ENCODE peak calls at places on chromosome 3, in seven cellular contexts. One of them, this sample, is unnamed.

GRCh38 chr3:152384412-152384811 is 115.7 kb downstream of the MBNL1 start:
- DNase-seq in neural progenitor cell: no peak
- DNase-seq in GM23338: no peak
- DNase-seq in PC-3: no peak
- DNase-seq in GM23248: no peak
- DNase-seq in hepatocyte: no peak
- DNase-seq in HCT116: no peak
- DNase-seq in this sample: no peak

GRCh38 chr3:107431298-107432012 is 54.2 kb downstream of the CCDC54 start:
- DNase-seq in neural progenitor cell: peak; percentile 82
- DNase-seq in GM23338: peak; percentile 91
- DNase-seq in PC-3: peak; percentile 76
- DNase-seq in GM23248: peak; percentile 80
- DNase-seq in hepatocyte: peak; percentile 79
- DNase-seq in HCT116: no peak
- DNase-seq in this sample: peak; percentile 51

GRCh38 chr3:117322866-117323265 is 613.3 kb downstream of the TUSC7 start:
- DNase-seq in neural progenitor cell: peak; percentile 67
- DNase-seq in GM23338: peak; percentile 76
- DNase-seq in PC-3: peak; percentile 13
- DNase-seq in GM23248: peak; percentile 47
- DNase-seq in hepatocyte: peak; percentile 54
- DNase-seq in HCT116: no peak
- DNase-seq in this sample: peak; percentile 23

GRCh38 chr3:132254076-132254755 is 63.0 kb upstream of the ACP3 start:
- DNase-seq in neural progenitor cell: no peak
- DNase-seq in GM23338: no peak
- DNase-seq in PC-3: no peak
- DNase-seq in GM23248: peak; percentile 39
- DNase-seq in hepatocyte: no peak
- DNase-seq in HCT116: no peak
- DNase-seq in this sample: no peak

GRCh38 chr3:150763841-150764483 is 993 bp upstream of the SIAH2 start:
- DNase-seq in neural progenitor cell: peak; percentile 73
- DNase-seq in GM23338: peak; percentile 61
- DNase-seq in PC-3: peak; percentile 63
- DNase-seq in GM23248: peak; percentile 87
- DNase-seq in hepatocyte: peak; percentile 85
- DNase-seq in HCT116: peak; percentile 26
- DNase-seq in this sample: peak; percentile 73

GRCh38 chr3:144055604-144056003 is 84.0 kb downstream of the DIPK2A start:
- DNase-seq in neural progenitor cell: no peak
- DNase-seq in GM23338: no peak
- DNase-seq in PC-3: peak; percentile 68
- DNase-seq in GM23248: peak; percentile 40
- DNase-seq in hepatocyte: no peak
- DNase-seq in HCT116: no peak
- DNase-seq in this sample: no peak

GRCh38 chr3:152253514-152253913 is 15.2 kb upstream of the MBNL1 start:
- DNase-seq in neural progenitor cell: no peak
- DNase-seq in GM23338: no peak
- DNase-seq in PC-3: no peak
- DNase-seq in GM23248: peak; percentile 45
- DNase-seq in hepatocyte: no peak
- DNase-seq in HCT116: no peak
- DNase-seq in this sample: no peak

GRCh38 chr3:71707600-71707999 is 17.6 kb downstream of the EIF4E3 start:
- DNase-seq in neural progenitor cell: no peak
- DNase-seq in GM23338: no peak
- DNase-seq in PC-3: no peak
- DNase-seq in GM23248: peak; percentile 65
- DNase-seq in hepatocyte: peak; percentile 27
- DNase-seq in HCT116: no peak
- DNase-seq in this sample: no peak

GRCh38 chr3:112293368-112294321 is at the start of gene SLC9C1:
- DNase-seq in neural progenitor cell: peak; percentile 74
- DNase-seq in GM23338: peak; percentile 89
- DNase-seq in PC-3: peak; percentile 82
- DNase-seq in GM23248: peak; percentile 78
- DNase-seq in hepatocyte: peak; percentile 81
- DNase-seq in HCT116: peak; percentile 69
- DNase-seq in this sample: peak; percentile 85

GRCh38 chr3:179750720-179751328 is 98.0 kb downstream of the USP13 start:
- DNase-seq in neural progenitor cell: peak; percentile 46
- DNase-seq in GM23338: peak; percentile 59
- DNase-seq in PC-3: peak; percentile 60
- DNase-seq in GM23248: peak; percentile 65
- DNase-seq in hepatocyte: peak; percentile 28
- DNase-seq in HCT116: no peak
- DNase-seq in this sample: no peak

GRCh38 chr3:15386352-15386751 is 41.0 kb downstream of the METTL6 start:
- DNase-seq in neural progenitor cell: no peak
- DNase-seq in GM23338: no peak
- DNase-seq in PC-3: no peak
- DNase-seq in GM23248: no peak
- DNase-seq in hepatocyte: no peak
- DNase-seq in HCT116: no peak
- DNase-seq in this sample: no peak

GRCh38 chr3:113623827-113624226 is 72.6 kb downstream of the USF3 start:
- DNase-seq in neural progenitor cell: no peak
- DNase-seq in GM23338: no peak
- DNase-seq in PC-3: no peak
- DNase-seq in GM23248: no peak
- DNase-seq in hepatocyte: no peak
- DNase-seq in HCT116: no peak
- DNase-seq in this sample: no peak

GRCh38 chr3:133256787-133257483 is 142.9 kb upstream of the BFSP2 start:
- DNase-seq in neural progenitor cell: no peak
- DNase-seq in GM23338: no peak
- DNase-seq in PC-3: peak; percentile 67
- DNase-seq in GM23248: peak; percentile 6
- DNase-seq in hepatocyte: no peak
- DNase-seq in HCT116: no peak
- DNase-seq in this sample: peak; percentile 75

GRCh38 chr3:125231895-125232294 is 19.3 kb upstream of the SLC12A8 start:
- DNase-seq in neural progenitor cell: no peak
- DNase-seq in GM23338: no peak
- DNase-seq in PC-3: peak; percentile 16
- DNase-seq in GM23248: peak; percentile 81
- DNase-seq in hepatocyte: no peak
- DNase-seq in HCT116: no peak
- DNase-seq in this sample: no peak

GRCh38 chr3:117165611-117166051 is 456.1 kb downstream of the TUSC7 start:
- DNase-seq in neural progenitor cell: peak; percentile 81
- DNase-seq in GM23338: peak; percentile 32
- DNase-seq in PC-3: no peak
- DNase-seq in GM23248: peak; percentile 78
- DNase-seq in hepatocyte: no peak
- DNase-seq in HCT116: no peak
- DNase-seq in this sample: no peak

GRCh38 chr3:130748981-130749380 is 2.4 kb upstream of the PIK3R4 start:
- DNase-seq in neural progenitor cell: no peak
- DNase-seq in GM23338: no peak
- DNase-seq in PC-3: no peak
- DNase-seq in GM23248: peak; percentile 78
- DNase-seq in hepatocyte: no peak
- DNase-seq in HCT116: no peak
- DNase-seq in this sample: no peak

GRCh38 chr3:66177026-66177425 is 43.8 kb upstream of the SLC25A26 start:
- DNase-seq in neural progenitor cell: no peak
- DNase-seq in GM23338: no peak
- DNase-seq in PC-3: no peak
- DNase-seq in GM23248: no peak
- DNase-seq in hepatocyte: no peak
- DNase-seq in HCT116: no peak
- DNase-seq in this sample: no peak

GRCh38 chr3:31952205-31952604 is 28.9 kb downstream of the OSBPL10 start:
- DNase-seq in neural progenitor cell: no peak
- DNase-seq in GM23338: no peak
- DNase-seq in PC-3: no peak
- DNase-seq in GM23248: no peak
- DNase-seq in hepatocyte: no peak
- DNase-seq in HCT116: no peak
- DNase-seq in this sample: peak; percentile 74

GRCh38 chr3:159904455-159904854 is 84.2 kb upstream of the IL12A start:
- DNase-seq in neural progenitor cell: no peak
- DNase-seq in GM23338: no peak
- DNase-seq in PC-3: no peak
- DNase-seq in GM23248: no peak
- DNase-seq in hepatocyte: no peak
- DNase-seq in HCT116: no peak
- DNase-seq in this sample: no peak

GRCh38 chr3:134483195-134483890 is 2.4 kb downstream of the ANAPC13 start:
- DNase-seq in neural progenitor cell: no peak
- DNase-seq in GM23338: no peak
- DNase-seq in PC-3: peak; percentile 65
- DNase-seq in GM23248: peak; percentile 94
- DNase-seq in hepatocyte: no peak
- DNase-seq in HCT116: no peak
- DNase-seq in this sample: no peak
- TF ChIP-seq EZH2phosphoT487 in neural progenitor cell: no peak
- TF ChIP-seq EZH2phosphoT487 in GM23338: no peak
- TF ChIP-seq EZH2phosphoT487 in PC-3: no peak
- TF ChIP-seq EZH2phosphoT487 in GM23248: no peak
- TF ChIP-seq EZH2phosphoT487 in hepatocyte: no peak
- TF ChIP-seq EZH2phosphoT487 in HCT116: no peak
- TF ChIP-seq EZH2phosphoT487 in this sample: no peak

DNA sequence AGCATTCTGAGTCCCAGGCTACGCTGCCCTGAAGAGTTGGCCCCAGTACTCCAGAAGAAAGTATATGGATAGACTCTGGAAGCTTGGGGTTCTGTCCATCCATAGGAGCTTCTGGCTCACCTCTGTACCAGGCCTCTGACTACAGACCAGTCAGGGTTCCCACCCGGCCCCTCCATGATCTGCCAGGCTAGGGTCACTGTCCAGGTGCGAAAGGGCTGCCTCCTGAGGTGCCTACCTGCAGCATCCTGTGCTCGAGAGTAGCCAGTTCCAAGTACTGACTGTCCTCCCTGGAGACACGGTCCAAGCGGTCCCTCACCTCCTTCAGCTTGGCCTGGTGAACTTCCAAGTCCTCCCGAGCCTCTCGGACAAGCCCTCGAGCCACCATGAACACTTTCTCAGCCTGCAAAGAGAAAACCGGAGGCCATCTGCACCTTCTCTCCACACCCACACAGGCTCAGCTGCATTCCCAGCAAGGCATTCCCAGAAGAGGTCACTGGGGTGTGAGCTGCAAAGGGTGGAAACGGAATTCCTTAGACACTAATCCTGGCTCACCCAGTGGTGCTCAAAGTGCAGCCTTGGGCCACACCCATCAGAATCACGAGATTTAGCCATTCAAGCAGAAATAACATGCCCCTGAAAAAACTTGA is 3.7 kb upstream of the PLXNB1 start:
- DNase-seq in neural progenitor cell: peak; percentile 69
- DNase-seq in GM23338: no peak
- DNase-seq in PC-3: peak; percentile 26
- DNase-seq in GM23248: peak; percentile 83
- DNase-seq in hepatocyte: peak; percentile 79
- DNase-seq in HCT116: no peak
- DNase-seq in this sample: no peak
- H3K4me3 ChIP-seq in neural progenitor cell: no peak overlapping the region
- H3K4me3 ChIP-seq in GM23338: no peak overlapping the region
- H3K4me3 ChIP-seq in PC-3: no peak overlapping the region
- H3K4me3 ChIP-seq in GM23248: peak overlapping the region; percentile 13
- H3K4me3 ChIP-seq in hepatocyte: no peak overlapping the region
- H3K4me3 ChIP-seq in HCT116: peak overlapping the region; percentile 46
- H3K4me3 ChIP-seq in this sample: no peak overlapping the region

DNA sequence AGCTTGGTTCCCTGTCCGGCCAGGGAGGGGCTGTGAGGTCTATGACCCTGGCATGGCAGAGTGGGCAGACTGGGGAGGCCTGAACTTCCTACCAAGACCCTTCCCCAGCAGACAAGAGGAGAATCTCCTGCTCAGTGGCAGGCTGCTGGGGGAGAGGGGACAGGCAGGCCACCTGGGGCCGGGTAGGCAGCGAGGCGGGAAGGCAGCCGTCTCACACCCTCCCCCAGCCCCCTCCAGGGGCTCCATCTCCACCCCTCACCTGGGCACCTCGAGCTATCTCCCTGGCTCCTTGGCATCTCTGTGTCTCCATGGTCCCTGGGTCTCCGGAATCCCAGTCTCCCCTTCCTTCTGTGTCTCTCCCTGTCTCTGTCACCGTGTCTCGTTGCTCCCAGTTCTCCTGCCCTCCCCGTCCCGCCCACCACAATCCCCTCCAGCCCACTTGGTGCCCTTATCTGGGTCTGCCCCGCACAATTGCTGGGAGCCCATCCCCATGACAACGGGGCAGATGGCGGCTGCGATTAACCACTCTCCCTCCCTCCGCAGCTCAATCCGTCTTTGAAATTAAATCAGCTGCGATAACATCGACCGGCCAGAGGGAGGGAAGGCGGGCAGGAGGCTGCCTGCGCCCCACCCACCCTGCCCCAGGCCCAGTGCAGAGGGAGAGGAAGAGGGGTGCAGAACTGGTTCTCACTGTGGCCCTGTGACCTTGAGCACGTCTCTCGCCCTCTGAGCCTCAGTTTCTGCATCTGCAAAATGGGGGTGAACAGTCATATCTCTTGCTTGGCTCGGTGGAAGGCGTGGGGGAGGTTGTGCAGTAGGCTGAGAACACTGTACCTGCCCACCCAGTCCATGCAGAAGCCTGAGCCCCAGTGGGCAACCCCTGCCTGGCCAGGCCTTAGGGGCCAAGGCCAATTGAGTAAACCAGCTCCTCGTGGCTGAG is 9.6 kb downstream of the DNAJB8 start:
- DNase-seq in neural progenitor cell: peak; percentile 58
- DNase-seq in GM23338: peak; percentile 62
- DNase-seq in PC-3: no peak
- DNase-seq in GM23248: no peak
- DNase-seq in hepatocyte: no peak
- DNase-seq in HCT116: no peak
- DNase-seq in this sample: no peak
- TF ChIP-seq EZH2 in neural progenitor cell: no peak
- TF ChIP-seq EZH2 in GM23338: no peak
- TF ChIP-seq EZH2 in PC-3: no peak
- TF ChIP-seq EZH2 in GM23248: no peak
- TF ChIP-seq EZH2 in hepatocyte: no peak
- TF ChIP-seq EZH2 in HCT116: no peak
- TF ChIP-seq EZH2 in this sample: no peak

GRCh38 chr3:120780977-120781376 is 38.4 kb downstream of the GTF2E1 start:
- DNase-seq in neural progenitor cell: no peak
- DNase-seq in GM23338: no peak
- DNase-seq in PC-3: peak; percentile 95
- DNase-seq in GM23248: peak; percentile 78
- DNase-seq in hepatocyte: no peak
- DNase-seq in HCT116: peak; percentile 36
- DNase-seq in this sample: no peak
- TF ChIP-seq EZH2phosphoT487 in neural progenitor cell: no peak
- TF ChIP-seq EZH2phosphoT487 in GM23338: no peak
- TF ChIP-seq EZH2phosphoT487 in PC-3: no peak
- TF ChIP-seq EZH2phosphoT487 in GM23248: no peak
- TF ChIP-seq EZH2phosphoT487 in hepatocyte: no peak
- TF ChIP-seq EZH2phosphoT487 in HCT116: no peak
- TF ChIP-seq EZH2phosphoT487 in this sample: no peak

DNA sequence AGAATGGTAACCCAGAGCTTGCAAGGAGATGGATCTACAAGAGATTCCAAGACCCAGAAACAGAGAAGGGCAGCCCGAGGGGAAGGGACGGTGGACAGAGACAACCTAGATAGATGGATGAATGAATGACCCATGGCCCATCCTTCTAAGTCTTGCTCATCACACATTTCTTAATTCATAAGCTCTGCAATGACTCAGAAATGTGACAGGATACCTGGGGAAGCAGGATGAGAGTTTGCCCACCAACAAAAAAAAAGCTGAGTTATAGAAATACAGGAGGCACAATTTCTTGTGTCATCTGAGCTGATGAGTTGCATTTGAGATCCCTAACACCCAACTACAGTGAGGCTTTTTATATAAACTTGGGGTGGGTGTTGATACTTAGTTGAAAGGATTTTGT is 76.6 kb downstream of the CNTN3 start:
- DNase-seq in neural progenitor cell: no peak
- DNase-seq in GM23338: no peak
- DNase-seq in PC-3: no peak
- DNase-seq in GM23248: peak; percentile 26
- DNase-seq in hepatocyte: no peak
- DNase-seq in HCT116: no peak
- DNase-seq in this sample: no peak
- H3K4me3 ChIP-seq in neural progenitor cell: no peak overlapping the region
- H3K4me3 ChIP-seq in GM23338: no peak overlapping the region
- H3K4me3 ChIP-seq in PC-3: no peak overlapping the region
- H3K4me3 ChIP-seq in GM23248: no peak overlapping the region
- H3K4me3 ChIP-seq in hepatocyte: no peak overlapping the region
- H3K4me3 ChIP-seq in HCT116: no peak overlapping the region
- H3K4me3 ChIP-seq in this sample: no peak overlapping the region